ENCODE peak calls at places on chromosomes 12 and 14, in seven cellular contexts. B, Q, N, A, J, M and L are unnamed samples.

GRCh38 chr14:22283000-22283399 is 306.0 kb downstream of the DAD1 start:
- DNase-seq in B (no peak), Q (no peak), N (no peak), A (no peak), J (no peak), M (no peak), L (no peak)

GRCh38 chr12:120584343-120585149 is 3.3 kb upstream of the POP5 start:
- DNase-seq in B (peak), Q (peak), N (peak), A (peak), J (peak), M (peak), L (peak)

GRCh38 chr12:52473738-52474137 is at the start of gene KRT6C:
- DNase-seq in B (no peak), Q (no peak), N (no peak), A (no peak), J (no peak), M (no peak), L (no peak)

GRCh38 chr14:42533476-42533875 is 926.8 kb downstream of the LRFN5 start:
- DNase-seq in B (no peak), Q (no peak), N (no peak), A (no peak), J (no peak), M (no peak), L (no peak)

GRCh38 chr14:104171948-104172347 is 33.6 kb downstream of the KIF26A start:
- DNase-seq in B (no peak), Q (no peak), N (no peak), A (no peak), J (no peak), M (no peak), L (peak)

GRCh38 chr14:100573009-100573756 is 14.0 kb downstream of the BEGAIN start:
- DNase-seq in B (no peak), Q (no peak), N (no peak), A (no peak), J (no peak), M (no peak), L (no peak)

GRCh38 chr12:111277570-111277969 is 91.3 kb downstream of the PHETA1 start:
- DNase-seq in B (no peak), Q (no peak), N (no peak), A (no peak), J (no peak), M (no peak), L (no peak)

GRCh38 chr12:99332936-99333591 is 314.5 kb upstream of the GARIN6 start:
- DNase-seq in B (no peak), Q (no peak), N (no peak), A (no peak), J (no peak), M (no peak), L (no peak)

GRCh38 chr14:80805136-80805535 is 136.4 kb downstream of the CEP128 start:
- DNase-seq in B (no peak), Q (no peak), N (no peak), A (no peak), J (no peak), M (no peak), L (no peak)

GRCh38 chr12:102527256-102527720 is 46.9 kb upstream of the IGF1 start:
- DNase-seq in B (no peak), Q (no peak), N (no peak), A (no peak), J (no peak), M (no peak), L (no peak)

GRCh38 chr12:129351481-129351880 is 498.2 kb downstream of the GLT1D1 start:
- DNase-seq in B (no peak), Q (no peak), N (no peak), A (no peak), J (no peak), M (no peak), L (no peak)

GRCh38 chr14:76591270-76591669 is 170.0 kb upstream of the VASH1 start:
- DNase-seq in B (no peak), Q (no peak), N (no peak), A (peak), J (no peak), M (no peak), L (no peak)

GRCh38 chr14:101761881-101762529 is 496 bp downstream of the PPP2R5C start:
- DNase-seq in B (no peak), Q (peak), N (peak), A (peak), J (peak), M (no peak), L (peak)

GRCh38 chr14:89428556-89429196 is 11.6 kb upstream of the FOXN3 start:
- DNase-seq in B (no peak), Q (no peak), N (no peak), A (peak), J (no peak), M (no peak), L (no peak)

GRCh38 chr12:29451886-29452285 is 45.6 kb downstream of the OVCH1 start:
- DNase-seq in B (no peak), Q (no peak), N (no peak), A (no peak), J (no peak), M (peak), L (no peak)

GRCh38 chr12:29460082-29460481 is 37.4 kb downstream of the OVCH1 start:
- DNase-seq in B (no peak), Q (no peak), N (no peak), A (no peak), J (no peak), M (no peak), L (no peak)

GRCh38 chr12:29455087-29455486 is 42.4 kb downstream of the OVCH1 start:
- DNase-seq in B (no peak), Q (no peak), N (no peak), A (no peak), J (no peak), M (no peak), L (no peak)
- H3K27ac ChIP-seq in B (no peak), Q (no peak), N (no peak), A (no peak), J (no peak), M (no peak), L (no peak)

GRCh38 chr14:63896278-63896720 is 43.5 kb downstream of the SYNE2 start:
- DNase-seq in B (peak), Q (no peak), N (peak), A (peak), J (peak), M (peak), L (peak)

GRCh38 chr14:63902375-63902976 is 49.7 kb downstream of the SYNE2 start:
- DNase-seq in B (no peak), Q (no peak), N (no peak), A (no peak), J (no peak), M (no peak), L (no peak)

GRCh38 chr14:63897706-63898105 is 44.9 kb downstream of the SYNE2 start:
- DNase-seq in B (no peak), Q (no peak), N (no peak), A (no peak), J (no peak), M (no peak), L (no peak)

GRCh38 chr14:63901434-63902085 is 48.8 kb downstream of the SYNE2 start:
- DNase-seq in B (no peak), Q (no peak), N (no peak), A (no peak), J (no peak), M (no peak), L (no peak)

GRCh38 chr14:63899953-63900352 is 47.1 kb downstream of the SYNE2 start:
- DNase-seq in B (no peak), Q (no peak), N (no peak), A (no peak), J (no peak), M (no peak), L (no peak)
- TF ChIP-seq CTCF in B (no peak), Q (no peak), N (no peak), A (no peak), J (no peak), M (no peak), L (no peak)

GRCh38 chr12:132081423-132081822 is 62.7 kb downstream of the DDX51 start:
- DNase-seq in B (no peak), Q (no peak), N (no peak), A (no peak), J (no peak), M (peak), L (no peak)

GRCh38 chr12:132084681-132085635 is 59.2 kb downstream of the DDX51 start:
- DNase-seq in B (no peak), Q (peak), N (peak), A (no peak), J (peak), M (peak), L (peak)

GRCh38 chr12:132079695-132080094 is 64.4 kb downstream of the DDX51 start:
- DNase-seq in B (no peak), Q (no peak), N (no peak), A (no peak), J (no peak), M (no peak), L (no peak)

GRCh38 chr12:132079190-132079589 is 64.9 kb downstream of the DDX51 start:
- DNase-seq in B (no peak), Q (no peak), N (no peak), A (no peak), J (no peak), M (no peak), L (no peak)

GRCh38 chr12:132083731-132084641 is 60.1 kb downstream of the DDX51 start:
- DNase-seq in B (peak), Q (peak), N (peak), A (peak), J (peak), M (peak), L (peak)
- TF ChIP-seq POLR2A in B (peak), Q (peak), N (peak), A (peak), J (peak), M (peak), L (peak)

DNA sequence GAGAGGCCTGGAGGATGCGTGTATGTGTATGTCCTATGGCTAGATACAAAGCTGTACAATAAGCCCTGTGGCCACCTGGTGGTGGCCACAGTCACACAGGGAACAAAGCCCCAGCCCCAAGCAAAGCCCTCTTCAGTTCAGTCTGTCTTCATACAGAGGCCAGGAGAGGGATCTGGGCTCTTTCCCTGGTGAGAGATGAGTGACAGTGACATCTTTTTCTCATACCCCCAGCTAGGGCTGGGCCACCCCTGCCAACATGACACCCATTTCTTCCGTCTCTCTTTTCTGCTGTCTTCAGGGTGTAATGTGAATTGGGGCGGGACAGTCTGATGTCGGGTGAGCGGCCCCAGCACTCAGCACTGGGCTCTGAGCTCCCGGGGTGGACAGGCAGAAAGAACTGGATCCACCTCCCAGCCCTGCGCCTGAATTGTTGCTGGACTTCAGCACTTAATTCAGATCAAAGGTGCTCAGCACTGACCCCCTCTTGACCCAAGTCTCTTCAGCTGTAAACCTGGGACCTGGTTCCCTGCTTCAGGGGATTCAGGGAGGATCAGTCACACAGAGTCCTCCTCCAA is 59.8 kb downstream of the SERPINA3 start:
- DNase-seq in B (no peak), Q (no peak), N (no peak), A (no peak), J (no peak), M (peak), L (no peak)
- H3K27ac ChIP-seq in B (no peak), Q (no peak), N (no peak), A (no peak), J (no peak), M (no peak), L (no peak)

GRCh38 chr12:48800971-48801370 is 12.1 kb upstream of the ADCY6 start:
- DNase-seq in B (no peak), Q (no peak), N (no peak), A (no peak), J (no peak), M (no peak), L (no peak)
- TF ChIP-seq CTCF in B (no peak), Q (no peak), N (no peak), A (no peak), J (no peak), M (no peak), L (no peak)

GRCh38 chr14:90830931-90831701 is 14.9 kb upstream of the TTC7B start:
- DNase-seq in B (no peak), Q (no peak), N (no peak), A (no peak), J (no peak), M (no peak), L (no peak)
- TF ChIP-seq POLR2A in B (no peak), Q (no peak), N (no peak), A (no peak), J (no peak), M (no peak), L (no peak)